ENCODE peak calls at places on chromosomes 11 and 22, in nine cellular contexts. W, C, X, R, H, E, Q, J and K are unnamed samples.

GRCh38 chr11:1448882-1449281 is 37.7 kb downstream of the MOB2 start:
- DNase-seq in R (no peak), X (no peak), J (no peak), W (no peak), Q (no peak), E (no peak), C (no peak), H (no peak), K (no peak)

GRCh38 chr11:2294340-2295290 is 7.1 kb downstream of the C11orf21 start:
- DNase-seq in J (peak), C (no peak), X (no peak), E (peak), W (no peak), H (no peak), Q (no peak), R (no peak), K (no peak)

GRCh38 chr11:30487200-30487898 is 98.8 kb downstream of the MPPED2 start:
- DNase-seq in H (no peak), X (no peak), W (no peak), C (no peak), Q (no peak), J (peak), R (no peak), E (no peak), K (no peak)

GRCh38 chr11:120062561-120062930 is 75.4 kb downstream of the TRIM29 start:
- DNase-seq in R (no peak), Q (no peak), X (no peak), E (no peak), J (no peak), W (no peak), H (no peak), C (no peak), K (no peak)

GRCh38 chr11:113675003-113675471 is 31.1 kb downstream of the TMPRSS5 start:
- DNase-seq in H (no peak), E (no peak), J (no peak), R (no peak), W (peak), Q (no peak), X (peak), C (no peak), K (no peak)

GRCh38 chr11:2770556-2771301 is 70.9 kb upstream of the KCNQ1OT1 start:
- DNase-seq in J (peak), X (no peak), Q (no peak), R (no peak), C (no peak), W (no peak), E (peak), H (no peak), K (no peak)

GRCh38 chr11:61779666-61780525 is 12.5 kb downstream of the TMEM258 start:
- DNase-seq in Q (no peak), R (no peak), C (no peak), J (no peak), H (no peak), X (no peak), W (no peak), E (no peak), K (no peak)

GRCh38 chr11:114098927-114099326 is 39.4 kb downstream of the ZBTB16 start:
- DNase-seq in X (no peak), E (no peak), J (peak), R (no peak), C (no peak), H (peak), Q (no peak), W (no peak), K (no peak)

GRCh38 chr22:44167501-44167900 is 13.2 kb upstream of the PARVG start:
- DNase-seq in W (no peak), Q (no peak), H (no peak), J (no peak), C (no peak), E (no peak), X (no peak), R (no peak), K (no peak)

GRCh38 chr11:26805001-26805400 is 83.1 kb upstream of the SLC5A12 start:
- DNase-seq in E (no peak), W (no peak), X (no peak), J (no peak), C (no peak), H (no peak), Q (no peak), R (peak), K (no peak)

GRCh38 chr11:93192163-93192562 is 5.6 kb downstream of the SLC36A4 start:
- DNase-seq in E (no peak), X (no peak), H (no peak), Q (no peak), W (no peak), J (no peak), R (peak), C (no peak), K (no peak)